ENCODE peak calls at places on chromosomes 11 and 22, in four cellular contexts. I is activated effector memory CD4-positive, alpha-beta T cell treated with anti-CD3 and anti-CD28 coated beads, Interleukin-2, amount 50 U/mL, for 16 hours; X is bronchial epithelial cell; Y is activated CD4-positive, alpha-beta T cell treated with anti-CD3 and anti-CD28 coated beads for 48 hours. V is an unnamed sample.

GRCh38 chr22:36853407-36854099 is 7.3 kb upstream of the NCF4 start:
- DNase-seq in I (peak; percentile 95), X (no peak), Y (peak; percentile 96), V (no peak)

GRCh38 chr11:57485217-57486007 is 25.1 kb downstream of the RTN4RL2 start:
- DNase-seq in I (no peak), X (peak; percentile 35), Y (no peak), V (no peak)

GRCh38 chr22:26194313-26194712 is 25.1 kb downstream of the SEZ6L start:
- DNase-seq in I (no peak), X (no peak), Y (no peak), V (no peak)

GRCh38 chr22:37611202-37611601 is 2.6 kb downstream of the GGA1 start:
- DNase-seq in I (no peak), X (no peak), Y (no peak), V (no peak)

GRCh38 chr11:134443246-134443645 is 31.2 kb upstream of the B3GAT1 start:
- DNase-seq in I (no peak), X (no peak), Y (no peak), V (no peak)

GRCh38 chr11:9274499-9275228 is 9.5 kb upstream of the DENND5A start:
- DNase-seq in I (no peak), X (no peak), Y (no peak), V (no peak)

GRCh38 chr11:108037636-108038035 is 28.9 kb downstream of the CUL5 start:
- DNase-seq in I (no peak), X (no peak), Y (no peak), V (no peak)

GRCh38 chr11:108906826-108907225 is 242.0 kb downstream of the DDX10 start:
- DNase-seq in I (no peak), X (peak; percentile 21), Y (no peak), V (no peak)

GRCh38 chr11:8338138-8338537 is 74.5 kb upstream of the LMO1 start:
- DNase-seq in I (no peak), X (no peak), Y (peak; percentile 58), V (no peak)

GRCh38 chr11:9574556-9574805 is 1.0 kb downstream of the WEE1 start:
- DNase-seq in I (peak; percentile 75), X (no peak), Y (no peak), V (no peak)

GRCh38 chr22:38831166-38831945 is 12.5 kb downstream of the NPTXR start:
- DNase-seq in I (peak; percentile 38), X (peak; percentile 63), Y (no peak), V (peak; percentile 75)